ENCODE peak calls at places on chromosomes 12 and 14, in five cellular contexts. W is dorsolateral prefrontal cortex, V is HL-60, M is AG09309, B is kidney. A is an unnamed sample.
A peak's percentile ranks its signal among the peaks of the same experiment; 100 is the strongest.

GRCh38 chr14:100246809-100247428 is 8.0 kb downstream of the YY1 start:
- DNase-seq in W (no peak), B (no peak), V (peak; percentile 58), M (no peak), A (no peak)

GRCh38 chr12:49627752-49628360 is 4.5 kb downstream of the PRPF40B start:
- DNase-seq in M (no peak), V (no peak), W (no peak), B (no peak), A (no peak)

GRCh38 chr12:92871121-92871520 is 58.0 kb downstream of the EEA1 start:
- DNase-seq in V (no peak), B (no peak), W (no peak), M (peak; percentile 5), A (no peak)

GRCh38 chr12:132445884-132446471 is 44.0 kb upstream of the FBRSL1 start:
- DNase-seq in W (peak; percentile 22), M (peak; percentile 11), V (peak; percentile 88), B (peak; percentile 85), A (no peak)

GRCh38 chr12:29547151-29547561 is 49.7 kb upstream of the OVCH1 start:
- DNase-seq in M (peak; percentile 27), B (no peak), W (no peak), V (no peak), A (no peak)

GRCh38 chr12:1332327-1332726 is 262.1 kb downstream of the FBXL14 start:
- DNase-seq in B (no peak), M (no peak), V (no peak), W (no peak), A (no peak)

GRCh38 chr12:6927379-6927991 is at the start of gene ATN1:
- DNase-seq in B (peak; percentile 96), V (no peak), W (peak; percentile 86), M (no peak), A (no peak)

GRCh38 chr14:60094306-60094897 is 2.7 kb downstream of the PCNX4 start:
- DNase-seq in V (no peak), M (no peak), W (no peak), B (no peak), A (peak; percentile 31)

GRCh38 chr12:29050503-29050902 is 98.6 kb upstream of the FAR2 start:
- DNase-seq in B (no peak), V (no peak), W (no peak), M (no peak), A (no peak)

GRCh38 chr14:102805454-102805891 is 28.2 kb downstream of the TRAF3 start:
- DNase-seq in V (no peak), M (peak; percentile 10), W (no peak), B (no peak), A (no peak)

GRCh38 chr12:106801167-106801708 is 26.8 kb downstream of the RIC8B start:
- DNase-seq in V (no peak), M (no peak), B (no peak), W (no peak), A (no peak)
- H3K4me3 ChIP-seq in V (no peak overlapping the region), M (no peak overlapping the region), B (no peak overlapping the region), W (no peak overlapping the region), A (no peak overlapping the region)

DNA sequence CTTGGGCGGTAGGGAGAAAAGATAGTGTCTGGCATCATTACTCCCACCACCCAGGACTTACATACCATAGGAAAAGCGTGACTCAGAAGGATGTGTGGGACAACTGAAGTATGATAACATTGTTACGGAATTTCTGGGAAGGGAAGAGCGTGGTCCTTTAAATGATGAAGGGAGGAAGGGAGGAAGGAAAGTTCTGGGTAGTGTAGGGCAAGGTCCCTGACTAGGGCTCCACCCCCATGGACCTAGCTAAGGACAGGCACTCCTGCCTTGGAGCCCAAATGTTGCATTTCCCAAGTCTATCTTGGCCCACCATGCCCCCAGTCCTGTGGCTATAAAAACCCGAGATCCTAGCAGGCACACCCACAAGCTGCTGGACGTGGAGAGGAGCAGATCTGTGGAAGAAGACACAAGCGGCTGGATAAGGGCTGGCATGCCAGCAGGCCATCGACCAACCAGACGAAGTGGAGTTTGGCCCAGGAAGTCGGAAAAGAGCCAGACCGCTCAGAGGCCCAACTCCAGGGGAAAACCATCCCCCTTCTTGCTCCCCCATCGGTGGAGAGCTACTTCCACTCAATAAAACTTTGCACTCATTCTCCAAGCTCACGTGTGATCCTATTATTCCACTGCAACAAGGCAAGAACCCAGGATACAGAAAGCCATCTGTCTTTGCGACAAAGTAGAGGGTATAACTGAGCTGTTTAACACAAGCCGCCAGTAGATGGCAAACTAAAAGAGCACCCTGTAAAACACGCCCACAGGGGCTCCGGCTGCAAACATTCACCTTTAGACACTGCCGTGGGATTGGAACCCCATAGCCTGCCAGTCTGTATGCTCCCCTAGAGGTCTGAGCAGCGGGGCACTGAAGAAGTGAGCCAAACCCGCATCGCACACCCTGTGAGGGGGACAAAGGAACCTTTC is 23.0 kb upstream of the RAB21 start:
- DNase-seq in W (no peak), V (no peak), M (no peak), B (no peak), A (no peak)
- TF ChIP-seq CTCF in W (no peak), V (no peak), M (no peak), B (peak; percentile 14), A (no peak)

GRCh38 chr12:2667716-2668440 is 126.9 kb upstream of the FKBP4 start:
- DNase-seq in V (no peak), B (peak; percentile 45), M (no peak), W (no peak), A (no peak)

GRCh38 chr12:2668816-2669215 is 126.0 kb upstream of the FKBP4 start:
- DNase-seq in B (peak; percentile 44), W (no peak), M (no peak), V (no peak), A (no peak)

GRCh38 chr12:2664721-2665577 is 129.8 kb upstream of the FKBP4 start:
- DNase-seq in W (no peak), B (peak; percentile 58), M (no peak), V (no peak), A (no peak)

GRCh38 chr12:2666846-2667245 is 127.9 kb upstream of the FKBP4 start:
- DNase-seq in M (no peak), W (no peak), B (no peak), V (no peak), A (no peak)

GRCh38 chr12:2666411-2666810 is 128.4 kb upstream of the FKBP4 start:
- DNase-seq in W (no peak), V (no peak), B (no peak), M (no peak), A (no peak)
- H3K4me3 ChIP-seq in W (no peak overlapping the region), V (no peak overlapping the region), B (no peak overlapping the region), M (no peak overlapping the region), A (no peak overlapping the region)

GRCh38 chr12:47382305-47382704 is 302.5 kb upstream of the AMIGO2 start:
- DNase-seq in W (no peak), M (no peak), B (no peak), V (no peak), A (no peak)
- TF ChIP-seq CTCF in W (no peak), M (no peak), B (no peak), V (no peak), A (peak; percentile 6)

GRCh38 chr14:35285168-35285990 is 6.8 kb upstream of the PSMA6 start:
- DNase-seq in W (no peak), B (no peak), M (no peak), V (peak; percentile 78), A (peak; percentile 94)
- H3K4me3 ChIP-seq in W (no peak overlapping the region), B (no peak overlapping the region), M (no peak overlapping the region), V (peak overlapping the region; percentile 7), A (peak overlapping the region; percentile 43)

GRCh38 chr14:28709571-28710305 is 56.8 kb upstream of the FOXG1 start:
- DNase-seq in B (no peak), W (no peak), M (no peak), V (no peak), A (no peak)
- TF ChIP-seq CTCF in B (no peak), W (no peak), M (no peak), V (no peak), A (no peak)

GRCh38 chr12:125983784-125984510 is 918.7 kb downstream of the AACS start:
- DNase-seq in B (no peak), W (no peak), V (no peak), M (no peak), A (no peak)
- H3K4me3 ChIP-seq in B (peak overlapping the region; percentile 65), W (peak overlapping the region; percentile 56), V (no peak overlapping the region), M (no peak overlapping the region), A (no peak overlapping the region)

DNA sequence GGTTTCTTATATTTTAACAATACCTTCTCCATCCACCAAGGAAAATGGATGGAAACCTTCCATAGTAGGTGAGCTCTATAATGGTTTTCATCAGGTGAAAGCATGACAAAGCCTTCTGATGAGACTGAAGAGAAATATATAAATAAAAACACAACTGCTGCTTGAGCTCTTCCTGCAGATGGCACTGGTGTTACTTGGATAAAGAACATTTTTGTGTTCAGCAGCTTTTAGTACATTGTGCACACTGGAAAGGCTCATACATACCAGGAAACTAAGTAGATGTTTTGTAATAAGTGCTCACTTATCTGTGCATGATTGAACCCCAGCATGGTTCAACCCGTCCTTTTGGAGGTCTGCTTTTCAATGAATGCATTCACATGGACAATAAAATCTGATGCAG is 357.3 kb upstream of the MIS18BP1 start:
- DNase-seq in W (no peak), M (no peak), B (no peak), V (no peak), A (no peak)
- TF ChIP-seq CTCF in W (peak; percentile 20), M (no peak), B (peak; percentile 21), V (no peak), A (no peak)

GRCh38 chr12:58268080-58268479 is 326.7 kb downstream of the ATP23 start:
- DNase-seq in B (no peak), W (no peak), M (no peak), V (no peak), A (no peak)
- H3K4me3 ChIP-seq in B (no peak overlapping the region), W (no peak overlapping the region), M (no peak overlapping the region), V (no peak overlapping the region), A (no peak overlapping the region)

DNA sequence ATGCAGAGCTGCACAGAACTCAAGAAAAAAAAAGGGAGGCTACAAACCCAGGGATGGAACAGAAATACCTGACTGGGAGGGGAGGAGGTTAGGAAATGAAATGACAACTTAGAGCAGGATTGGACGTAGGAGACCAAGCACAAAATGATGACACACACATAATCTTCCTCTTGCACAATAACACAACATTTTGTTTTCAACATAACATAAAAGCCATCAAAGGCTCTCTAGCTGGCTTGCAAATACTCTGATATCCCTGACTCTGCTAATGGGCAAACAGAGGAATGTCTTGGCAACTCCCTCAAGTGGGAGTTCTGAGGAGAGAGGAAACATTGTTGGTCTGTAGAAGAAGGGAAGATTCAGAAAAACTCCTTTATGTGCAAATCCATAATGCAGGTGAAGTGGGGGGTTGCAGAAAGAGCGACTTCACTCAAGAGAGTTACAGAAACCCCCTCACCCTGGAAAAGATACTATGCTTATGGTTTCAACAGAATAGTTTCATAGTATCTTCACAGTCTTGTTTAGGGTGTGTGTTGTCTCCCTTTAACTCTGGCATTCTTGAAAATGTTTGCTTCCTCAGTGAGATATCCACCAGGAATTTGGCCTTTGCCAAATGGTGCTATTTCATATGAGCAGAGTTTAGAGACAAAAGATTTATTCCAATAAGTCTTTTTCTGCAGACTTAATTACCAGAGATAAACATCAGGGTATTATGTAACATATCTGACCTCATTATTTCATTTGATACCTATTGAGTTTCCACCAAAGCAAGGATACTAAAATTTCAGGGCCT is 43.8 kb upstream of the LTBP2 start:
- DNase-seq in V (no peak), M (peak; percentile 57), W (no peak), B (no peak), A (no peak)
- TF ChIP-seq CTCF in V (no peak), M (no peak), W (no peak), B (no peak), A (no peak)